ENCODE peak calls at places on chromosomes 12 and 14, in five cellular contexts. One of them, this sample, is unnamed.

GRCh38 chr12:11661491-11662085 is 12.1 kb downstream of the ETV6 start:
- DNase-seq in stimulated activated CD8-positive, alpha-beta memory T cell treated with anti-CD3 and anti-CD28 coated beads, Interleukin-15, amount 100 ng/mL, for 1 hour: no peak
- DNase-seq in iris pigment epithelial cell: peak
- DNase-seq in T47D: no peak
- DNase-seq in GM04504: no peak
- DNase-seq in this sample: no peak

GRCh38 chr12:26188641-26189040 is 6.7 kb upstream of the SSPN start:
- DNase-seq in stimulated activated CD8-positive, alpha-beta memory T cell treated with anti-CD3 and anti-CD28 coated beads, Interleukin-15, amount 100 ng/mL, for 1 hour: no peak
- DNase-seq in GM04504: no peak
- DNase-seq in iris pigment epithelial cell: peak
- DNase-seq in T47D: no peak
- DNase-seq in this sample: no peak

GRCh38 chr12:5945071-5946008 is at the start of gene ANO2:
- DNase-seq in GM04504: no peak
- DNase-seq in iris pigment epithelial cell: peak
- DNase-seq in stimulated activated CD8-positive, alpha-beta memory T cell treated with anti-CD3 and anti-CD28 coated beads, Interleukin-15, amount 100 ng/mL, for 1 hour: no peak
- DNase-seq in T47D: peak
- DNase-seq in this sample: no peak

GRCh38 chr12:119183942-119184695 is 5.4 kb downstream of the HSPB8 start:
- DNase-seq in GM04504: no peak
- DNase-seq in T47D: no peak
- DNase-seq in stimulated activated CD8-positive, alpha-beta memory T cell treated with anti-CD3 and anti-CD28 coated beads, Interleukin-15, amount 100 ng/mL, for 1 hour: no peak
- DNase-seq in iris pigment epithelial cell: no peak
- DNase-seq in this sample: no peak

GRCh38 chr12:118061011-118061875 is at the start of gene WSB2:
- DNase-seq in GM04504: no peak
- DNase-seq in iris pigment epithelial cell: peak
- DNase-seq in stimulated activated CD8-positive, alpha-beta memory T cell treated with anti-CD3 and anti-CD28 coated beads, Interleukin-15, amount 100 ng/mL, for 1 hour: peak
- DNase-seq in T47D: peak
- DNase-seq in this sample: peak

GRCh38 chr14:74240794-74241610 is 1.8 kb downstream of the VSX2 start:
- DNase-seq in GM04504: no peak
- DNase-seq in stimulated activated CD8-positive, alpha-beta memory T cell treated with anti-CD3 and anti-CD28 coated beads, Interleukin-15, amount 100 ng/mL, for 1 hour: no peak
- DNase-seq in iris pigment epithelial cell: no peak
- DNase-seq in T47D: peak
- DNase-seq in this sample: no peak

GRCh38 chr12:45216983-45217485 is 1.1 kb downstream of the ANO6 start:
- DNase-seq in stimulated activated CD8-positive, alpha-beta memory T cell treated with anti-CD3 and anti-CD28 coated beads, Interleukin-15, amount 100 ng/mL, for 1 hour: no peak
- DNase-seq in GM04504: no peak
- DNase-seq in T47D: peak
- DNase-seq in iris pigment epithelial cell: no peak
- DNase-seq in this sample: peak

GRCh38 chr12:133130038-133130807 is at the start of the genes ZNF10 and ZNF891:
- DNase-seq in stimulated activated CD8-positive, alpha-beta memory T cell treated with anti-CD3 and anti-CD28 coated beads, Interleukin-15, amount 100 ng/mL, for 1 hour: peak
- DNase-seq in GM04504: peak
- DNase-seq in T47D: peak
- DNase-seq in iris pigment epithelial cell: peak
- DNase-seq in this sample: peak

GRCh38 chr12:45291518-45291917 is 75.6 kb downstream of the ANO6 start:
- DNase-seq in iris pigment epithelial cell: no peak
- DNase-seq in GM04504: no peak
- DNase-seq in stimulated activated CD8-positive, alpha-beta memory T cell treated with anti-CD3 and anti-CD28 coated beads, Interleukin-15, amount 100 ng/mL, for 1 hour: no peak
- DNase-seq in T47D: no peak
- DNase-seq in this sample: no peak

GRCh38 chr12:63937381-63938168 is 93.1 kb downstream of the SRGAP1 start:
- DNase-seq in stimulated activated CD8-positive, alpha-beta memory T cell treated with anti-CD3 and anti-CD28 coated beads, Interleukin-15, amount 100 ng/mL, for 1 hour: no peak
- DNase-seq in GM04504: peak
- DNase-seq in T47D: no peak
- DNase-seq in iris pigment epithelial cell: no peak
- DNase-seq in this sample: no peak

GRCh38 chr12:52581066-52581465 is 7.4 kb upstream of the KRT74 start:
- DNase-seq in iris pigment epithelial cell: no peak
- DNase-seq in T47D: no peak
- DNase-seq in stimulated activated CD8-positive, alpha-beta memory T cell treated with anti-CD3 and anti-CD28 coated beads, Interleukin-15, amount 100 ng/mL, for 1 hour: no peak
- DNase-seq in GM04504: no peak
- DNase-seq in this sample: no peak

GRCh38 chr12:12474931-12475485 is 87.7 kb downstream of the DUSP16 start:
- DNase-seq in stimulated activated CD8-positive, alpha-beta memory T cell treated with anti-CD3 and anti-CD28 coated beads, Interleukin-15, amount 100 ng/mL, for 1 hour: no peak
- DNase-seq in GM04504: no peak
- DNase-seq in iris pigment epithelial cell: peak
- DNase-seq in T47D: no peak
- DNase-seq in this sample: no peak

GRCh38 chr14:89342049-89342448 is 75.0 kb downstream of the FOXN3 start:
- DNase-seq in iris pigment epithelial cell: no peak
- DNase-seq in GM04504: no peak
- DNase-seq in stimulated activated CD8-positive, alpha-beta memory T cell treated with anti-CD3 and anti-CD28 coated beads, Interleukin-15, amount 100 ng/mL, for 1 hour: no peak
- DNase-seq in T47D: no peak
- DNase-seq in this sample: no peak

GRCh38 chr14:104200591-104200990 is 62.2 kb downstream of the KIF26A start:
- DNase-seq in T47D: no peak
- DNase-seq in stimulated activated CD8-positive, alpha-beta memory T cell treated with anti-CD3 and anti-CD28 coated beads, Interleukin-15, amount 100 ng/mL, for 1 hour: no peak
- DNase-seq in iris pigment epithelial cell: no peak
- DNase-seq in GM04504: no peak
- DNase-seq in this sample: no peak

GRCh38 chr14:61565836-61566536 is 129.3 kb upstream of the HIF1A start:
- DNase-seq in iris pigment epithelial cell: peak
- DNase-seq in T47D: no peak
- DNase-seq in stimulated activated CD8-positive, alpha-beta memory T cell treated with anti-CD3 and anti-CD28 coated beads, Interleukin-15, amount 100 ng/mL, for 1 hour: no peak
- DNase-seq in GM04504: peak
- DNase-seq in this sample: no peak